ENCODE peak calls at places on chromosomes 12 and 14, in four cellular contexts. K, E, N and V are unnamed samples.

GRCh38 chr14:54651018-54651351 is 84.1 kb downstream of the SAMD4A start:
- DNase-seq in E (no peak), N (no peak), K (no peak), V (no peak)

GRCh38 chr12:57235012-57235727 is 5.7 kb downstream of the SHMT2 start:
- DNase-seq in E (no peak), N (no peak), K (no peak), V (no peak)

GRCh38 chr14:22084393-22085281 is 411.0 kb upstream of the OR4E1 start:
- DNase-seq in N (no peak), K (peak), E (peak), V (peak)

GRCh38 chr14:91144425-91145145 is 30.7 kb downstream of the DGLUCY start:
- DNase-seq in E (peak), K (peak), N (no peak), V (peak)

GRCh38 chr14:98507269-98507668 is 764.7 kb downstream of the BCL11B start:
- DNase-seq in E (no peak), N (no peak), K (no peak), V (no peak)

GRCh38 chr12:53004582-53004981 is 1.7 kb upstream of the EIF4B start:
- DNase-seq in K (peak), N (no peak), E (no peak), V (peak)

GRCh38 chr12:105954891-105955607 is 183.7 kb downstream of the NUAK1 start:
- DNase-seq in K (no peak), N (no peak), E (no peak), V (no peak)

GRCh38 chr12:14913381-14913781 is 25.0 kb downstream of the ERP27 start:
- DNase-seq in K (no peak), N (no peak), E (no peak), V (no peak)

GRCh38 chr12:25771062-25771461 is 187.4 kb upstream of the RASSF8 start:
- DNase-seq in E (peak), N (no peak), K (peak), V (no peak)

GRCh38 chr14:88612981-88613380 is 50.1 kb downstream of the ZC3H14 start:
- DNase-seq in N (no peak), K (peak), E (no peak), V (no peak)

GRCh38 chr12:53623986-53624385 is 2.2 kb downstream of the ATF7 start:
- DNase-seq in N (no peak), K (peak), E (no peak), V (peak)